ENCODE peak calls at places on chromosomes 2 and 18, in five cellular contexts. One of them, this sample, is unnamed.

GRCh38 chr2:141534671-141535359 is 596.0 kb downstream of the LRP1B start:
- DNase-seq in right lobe of liver: no peak
- DNase-seq in stomach: no peak
- DNase-seq in A549: no peak
- DNase-seq in breast epithelium: no peak
- DNase-seq in this sample: no peak

GRCh38 chr18:3283908-3284307 is 22.0 kb downstream of the MYL12B start:
- DNase-seq in right lobe of liver: no peak
- DNase-seq in stomach: no peak
- DNase-seq in A549: no peak
- DNase-seq in breast epithelium: no peak
- DNase-seq in this sample: no peak

GRCh38 chr2:44759823-44760222 is 181.7 kb upstream of the SIX3 start:
- DNase-seq in stomach: no peak
- DNase-seq in breast epithelium: no peak
- DNase-seq in A549: peak; percentile 68
- DNase-seq in right lobe of liver: no peak
- DNase-seq in this sample: no peak

GRCh38 chr18:25350561-25351201 is 1.3 kb downstream of the ZNF521 start:
- DNase-seq in A549: no peak
- DNase-seq in stomach: no peak
- DNase-seq in right lobe of liver: no peak
- DNase-seq in breast epithelium: peak; percentile 39
- DNase-seq in this sample: peak; percentile 69

GRCh38 chr2:104025296-104025695 is 828.6 kb upstream of the POU3F3 start:
- DNase-seq in breast epithelium: no peak
- DNase-seq in A549: no peak
- DNase-seq in stomach: no peak
- DNase-seq in right lobe of liver: no peak
- DNase-seq in this sample: no peak

GRCh38 chr2:121825003-121825950 is 69.8 kb downstream of the TSN start:
- DNase-seq in stomach: no peak
- DNase-seq in A549: no peak
- DNase-seq in breast epithelium: no peak
- DNase-seq in right lobe of liver: no peak
- DNase-seq in this sample: no peak

GRCh38 chr2:15638720-15639119 is 47.1 kb downstream of the DDX1 start:
- DNase-seq in breast epithelium: no peak
- DNase-seq in A549: no peak
- DNase-seq in right lobe of liver: no peak
- DNase-seq in stomach: no peak
- DNase-seq in this sample: no peak

GRCh38 chr2:121565389-121566250 is 34.9 kb downstream of the RNU4ATAC start:
- DNase-seq in breast epithelium: no peak
- DNase-seq in stomach: no peak
- DNase-seq in right lobe of liver: no peak
- DNase-seq in A549: no peak
- DNase-seq in this sample: no peak

GRCh38 chr2:24509840-24510239 is 18.8 kb downstream of the NCOA1 start:
- DNase-seq in A549: no peak
- DNase-seq in stomach: no peak
- DNase-seq in breast epithelium: no peak
- DNase-seq in right lobe of liver: no peak
- DNase-seq in this sample: no peak

GRCh38 chr2:230660294-230661060 is 52.2 kb upstream of the CAB39 start:
- DNase-seq in stomach: peak; percentile 46
- DNase-seq in A549: no peak
- DNase-seq in breast epithelium: peak; percentile 23
- DNase-seq in right lobe of liver: no peak
- DNase-seq in this sample: peak; percentile 43

GRCh38 chr2:42812899-42813479 is 20.6 kb upstream of the HAAO start:
- DNase-seq in stomach: no peak
- DNase-seq in A549: peak; percentile 69
- DNase-seq in right lobe of liver: no peak
- DNase-seq in breast epithelium: peak; percentile 13
- DNase-seq in this sample: peak; percentile 36

GRCh38 chr2:241912021-241912555 is 42.6 kb downstream of the RTP5 start:
- DNase-seq in A549: no peak
- DNase-seq in right lobe of liver: peak; percentile 34
- DNase-seq in stomach: peak; percentile 10
- DNase-seq in breast epithelium: no peak
- DNase-seq in this sample: no peak

GRCh38 chr2:95043300-95043786 is 17.8 kb downstream of the MAL start:
- DNase-seq in A549: no peak
- DNase-seq in right lobe of liver: peak; percentile 68
- DNase-seq in stomach: peak; percentile 85
- DNase-seq in breast epithelium: peak; percentile 63
- DNase-seq in this sample: no peak

GRCh38 chr2:241123816-241124536 is 21.9 kb upstream of the MTERF4 start:
- DNase-seq in right lobe of liver: peak; percentile 89
- DNase-seq in breast epithelium: peak; percentile 79
- DNase-seq in A549: no peak
- DNase-seq in stomach: peak; percentile 87
- DNase-seq in this sample: no peak

GRCh38 chr18:24115628-24116027 is 23.2 kb upstream of the CABYR start:
- DNase-seq in A549: no peak
- DNase-seq in stomach: no peak
- DNase-seq in right lobe of liver: no peak
- DNase-seq in breast epithelium: no peak
- DNase-seq in this sample: no peak

GRCh38 chr2:128320609-128321420 is 2.1 kb upstream of the HS6ST1 start:
- DNase-seq in A549: no peak
- DNase-seq in breast epithelium: peak; percentile 15
- DNase-seq in stomach: no peak
- DNase-seq in right lobe of liver: no peak
- DNase-seq in this sample: no peak

GRCh38 chr2:7191927-7192326 is 274.7 kb downstream of the RNF144A start:
- DNase-seq in stomach: no peak
- DNase-seq in right lobe of liver: no peak
- DNase-seq in breast epithelium: no peak
- DNase-seq in A549: peak; percentile 57
- DNase-seq in this sample: no peak

GRCh38 chr2:235516257-235516656 is 22.4 kb downstream of the AGAP1 start:
- DNase-seq in stomach: no peak
- DNase-seq in right lobe of liver: no peak
- DNase-seq in A549: no peak
- DNase-seq in breast epithelium: no peak
- DNase-seq in this sample: no peak

GRCh38 chr18:61581578-61582204 is 248.5 kb downstream of the CDH20 start:
- DNase-seq in stomach: peak; percentile 86
- DNase-seq in right lobe of liver: peak; percentile 80
- DNase-seq in breast epithelium: peak; percentile 70
- DNase-seq in A549: peak; percentile 35
- DNase-seq in this sample: peak; percentile 72

GRCh38 chr18:61308795-61309393 is 24.3 kb upstream of the CDH20 start:
- DNase-seq in stomach: no peak
- DNase-seq in right lobe of liver: no peak
- DNase-seq in breast epithelium: no peak
- DNase-seq in A549: no peak
- DNase-seq in this sample: no peak

GRCh38 chr2:210445116-210445707 is 31.3 kb downstream of the LANCL1 start:
- DNase-seq in A549: peak; percentile 6
- DNase-seq in breast epithelium: no peak
- DNase-seq in right lobe of liver: no peak
- DNase-seq in stomach: no peak
- DNase-seq in this sample: peak; percentile 37

GRCh38 chr18:43719264-43719795 is 442.0 kb upstream of the SYT4 start:
- DNase-seq in right lobe of liver: no peak
- DNase-seq in stomach: no peak
- DNase-seq in A549: no peak
- DNase-seq in breast epithelium: no peak
- DNase-seq in this sample: no peak

GRCh38 chr2:226114436-226114835 is 685.2 kb downstream of the IRS1 start:
- DNase-seq in A549: peak; percentile 56
- DNase-seq in right lobe of liver: peak; percentile 50
- DNase-seq in breast epithelium: no peak
- DNase-seq in stomach: no peak
- DNase-seq in this sample: no peak

GRCh38 chr2:58870704-58871103 is 629.6 kb upstream of the FANCL start:
- DNase-seq in breast epithelium: no peak
- DNase-seq in right lobe of liver: no peak
- DNase-seq in stomach: no peak
- DNase-seq in A549: peak; percentile 35
- DNase-seq in this sample: peak; percentile 1

DNA sequence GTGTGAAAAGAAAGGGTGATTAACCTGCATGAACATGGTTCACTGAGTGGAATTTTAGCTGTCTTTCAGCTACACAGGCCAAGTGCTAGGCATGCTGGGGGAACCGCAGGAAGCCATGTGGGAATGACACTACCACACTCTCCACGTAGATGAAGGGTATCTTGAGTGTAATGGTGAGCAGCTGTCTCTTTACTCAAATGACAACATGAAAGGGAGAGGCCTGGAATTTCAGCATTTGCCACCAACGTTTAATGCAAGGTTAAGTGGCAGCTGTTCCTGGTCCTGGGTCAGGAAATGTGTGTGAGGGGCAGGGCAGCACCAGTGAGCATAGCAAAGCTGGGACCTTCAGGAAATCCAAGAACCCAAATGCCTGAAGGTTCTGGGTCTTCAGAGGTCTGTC is 588.4 kb downstream of the SLC4A3 start:
- DNase-seq in right lobe of liver: no peak
- DNase-seq in stomach: no peak
- DNase-seq in A549: no peak
- DNase-seq in breast epithelium: no peak
- DNase-seq in this sample: no peak
- TF ChIP-seq POLR2A in right lobe of liver: no peak
- TF ChIP-seq POLR2A in stomach: no peak
- TF ChIP-seq POLR2A in A549: no peak
- TF ChIP-seq POLR2A in breast epithelium: no peak
- TF ChIP-seq POLR2A in this sample: no peak

DNA sequence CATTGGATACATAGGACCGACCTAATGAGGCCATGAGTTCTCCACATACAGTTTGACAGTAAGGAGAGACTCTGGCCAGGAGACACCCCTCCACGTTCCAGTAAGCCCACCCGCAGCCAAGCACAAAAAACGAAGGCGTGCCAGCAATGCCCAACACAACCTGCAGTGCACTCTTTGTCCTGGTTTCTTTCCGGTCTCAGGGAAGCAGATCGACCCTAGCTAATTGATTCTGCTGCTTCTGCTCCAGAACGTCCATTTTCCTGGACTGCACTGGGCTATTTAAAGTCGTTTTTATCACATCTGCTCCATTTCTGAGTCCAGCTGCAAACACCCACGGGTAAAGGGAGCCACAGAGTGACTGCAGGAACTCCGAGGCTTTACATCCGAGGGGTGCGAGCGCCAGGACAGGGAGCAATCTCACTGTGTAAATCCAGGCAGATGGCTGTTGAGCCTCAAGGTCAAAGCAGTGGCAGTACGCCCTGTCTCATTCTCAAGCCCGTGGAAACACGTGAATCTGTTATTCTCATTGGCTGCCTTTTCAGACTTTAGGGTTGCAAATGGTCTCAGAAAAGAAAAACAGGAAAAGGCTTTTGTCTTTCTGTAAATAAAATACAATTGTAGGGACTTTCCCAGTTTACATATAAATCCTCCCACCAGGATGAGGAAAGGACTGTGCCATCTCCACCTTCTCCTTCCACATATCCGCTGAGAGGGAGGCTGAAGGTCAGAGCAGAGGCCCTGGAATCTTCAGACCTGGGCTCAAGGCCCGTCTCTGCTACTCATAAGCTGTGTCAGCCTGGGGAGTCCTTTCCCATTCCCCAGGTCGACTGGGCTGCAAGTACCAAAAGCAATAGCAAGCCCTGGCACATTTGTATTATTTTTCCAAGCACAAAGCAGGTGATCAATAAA is 40.7 kb downstream of the TMEM163 start:
- DNase-seq in breast epithelium: no peak
- DNase-seq in A549: no peak
- DNase-seq in stomach: no peak
- DNase-seq in right lobe of liver: no peak
- DNase-seq in this sample: no peak
- TF ChIP-seq POLR2A in breast epithelium: no peak
- TF ChIP-seq POLR2A in A549: no peak
- TF ChIP-seq POLR2A in stomach: no peak
- TF ChIP-seq POLR2A in right lobe of liver: no peak
- TF ChIP-seq POLR2A in this sample: no peak

DNA sequence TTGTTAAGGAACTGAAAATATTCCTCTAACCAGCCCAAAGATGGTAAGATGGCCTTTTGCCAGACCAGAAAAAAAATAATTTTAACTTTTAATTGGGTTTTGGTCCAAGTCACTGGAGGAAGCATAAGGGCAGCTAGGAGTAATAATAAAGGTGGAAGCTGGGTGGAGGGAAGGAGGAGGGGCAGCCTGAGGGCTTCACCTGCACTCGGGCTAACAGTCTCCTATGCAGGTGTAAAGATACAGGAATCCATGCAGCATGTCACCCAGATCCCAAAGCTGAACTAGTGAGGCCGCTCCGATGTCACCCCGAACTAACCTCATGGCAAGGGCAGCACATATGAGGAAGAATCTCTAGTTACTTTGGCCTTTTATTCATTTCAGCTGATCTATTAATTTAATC is 37.2 kb upstream of the GORASP2 start:
- DNase-seq in breast epithelium: no peak
- DNase-seq in right lobe of liver: no peak
- DNase-seq in A549: no peak
- DNase-seq in stomach: no peak
- DNase-seq in this sample: no peak
- TF ChIP-seq POLR2A in breast epithelium: no peak
- TF ChIP-seq POLR2A in right lobe of liver: no peak
- TF ChIP-seq POLR2A in A549: no peak
- TF ChIP-seq POLR2A in stomach: no peak
- TF ChIP-seq POLR2A in this sample: no peak

GRCh38 chr2:71276311-71277158 is 49.6 kb upstream of the PAIP2B start:
- DNase-seq in stomach: peak; percentile 91
- DNase-seq in breast epithelium: peak; percentile 51
- DNase-seq in A549: peak; percentile 93
- DNase-seq in right lobe of liver: peak; percentile 93
- DNase-seq in this sample: peak; percentile 94
- TF ChIP-seq POLR2A in stomach: no peak
- TF ChIP-seq POLR2A in breast epithelium: no peak
- TF ChIP-seq POLR2A in A549: peak; percentile 75
- TF ChIP-seq POLR2A in right lobe of liver: peak; percentile 60
- TF ChIP-seq POLR2A in this sample: peak; percentile 67

GRCh38 chr2:41502752-41503151 is 545.1 kb upstream of the PKDCC start:
- DNase-seq in stomach: no peak
- DNase-seq in breast epithelium: no peak
- DNase-seq in right lobe of liver: no peak
- DNase-seq in A549: no peak
- DNase-seq in this sample: no peak

GRCh38 chr2:41498791-41499190 is 549.0 kb upstream of the PKDCC start:
- DNase-seq in breast epithelium: no peak
- DNase-seq in right lobe of liver: no peak
- DNase-seq in stomach: no peak
- DNase-seq in A549: no peak
- DNase-seq in this sample: no peak

GRCh38 chr2:41500895-41501294 is 546.9 kb upstream of the PKDCC start:
- DNase-seq in breast epithelium: no peak
- DNase-seq in stomach: no peak
- DNase-seq in A549: no peak
- DNase-seq in right lobe of liver: no peak
- DNase-seq in this sample: no peak

GRCh38 chr2:41510108-41510507 is 537.7 kb upstream of the PKDCC start:
- DNase-seq in A549: no peak
- DNase-seq in breast epithelium: no peak
- DNase-seq in right lobe of liver: no peak
- DNase-seq in stomach: no peak
- DNase-seq in this sample: no peak

GRCh38 chr2:41504532-41504931 is 543.3 kb upstream of the PKDCC start:
- DNase-seq in stomach: no peak
- DNase-seq in A549: no peak
- DNase-seq in breast epithelium: no peak
- DNase-seq in right lobe of liver: no peak
- DNase-seq in this sample: no peak
- TF ChIP-seq POLR2A in stomach: no peak
- TF ChIP-seq POLR2A in A549: no peak
- TF ChIP-seq POLR2A in breast epithelium: no peak
- TF ChIP-seq POLR2A in right lobe of liver: no peak
- TF ChIP-seq POLR2A in this sample: no peak